ENCODE peak calls at places on chromosomes 3 and 15, in eight cellular contexts. W, I, Z, R, B, J, E and Q are unnamed samples. For H3K9me3, the result is how much of the 10 kb centered on the place peaks cover.

GRCh38 chr15:69815793-69816192 is 281.9 kb downstream of the TLE3 start:
- DNase-seq in Z (no peak), R (no peak), E (no peak), I (no peak), B (no peak), W (no peak), J (no peak), Q (no peak)

GRCh38 chr3:189457201-189457607 is 174.0 kb upstream of the TP63 start:
- DNase-seq in J (no peak), W (no peak), E (no peak), R (no peak), Z (peak), B (no peak), I (no peak), Q (no peak)

GRCh38 chr3:9056581-9056980 is 93.3 kb upstream of the RAD18 start:
- DNase-seq in B (no peak), I (no peak), J (no peak), W (no peak), Z (no peak), R (no peak), E (no peak), Q (no peak)

GRCh38 chr3:161272524-161272923 is 51.4 kb downstream of the NMD3 start:
- DNase-seq in R (no peak), B (no peak), Z (no peak), J (no peak), E (no peak), W (no peak), I (no peak), Q (no peak)

GRCh38 chr15:88911766-88912118 is 1.4 kb downstream of the MFGE8 start:
- DNase-seq in B (peak), W (peak), J (no peak), E (no peak), I (peak), Z (peak), R (no peak), Q (peak)

GRCh38 chr15:66592505-66593218 is 26.9 kb upstream of the LCTL start:
- DNase-seq in E (no peak), W (no peak), J (no peak), B (peak), Z (no peak), I (no peak), R (peak), Q (no peak)

GRCh38 chr3:10352146-10352911 is 31.4 kb upstream of the SEC13 start:
- DNase-seq in I (peak), J (no peak), Z (no peak), E (no peak), W (peak), B (peak), R (peak), Q (no peak)

GRCh38 chr3:61624300-61624699 is 62.9 kb downstream of the PTPRG start:
- DNase-seq in R (no peak), I (no peak), B (no peak), E (no peak), Z (no peak), W (no peak), J (no peak), Q (no peak)

GRCh38 chr3:16415911-16416310 is 97.6 kb downstream of the RFTN1 start:
- DNase-seq in R (no peak), J (no peak), I (no peak), Z (no peak), E (no peak), B (no peak), W (no peak), Q (no peak)

GRCh38 chr3:12187448-12188327 is 29.0 kb upstream of the TIMP4 start:
- DNase-seq in Z (no peak), R (peak), W (peak), J (no peak), B (no peak), I (peak), E (no peak), Q (no peak)

GRCh38 chr3:155978324-155978723 is 107.9 kb downstream of the GMPS start:
- DNase-seq in E (no peak), R (no peak), Z (no peak), J (no peak), W (no peak), B (no peak), I (no peak), Q (no peak)

GRCh38 chr3:21056293-21056692 is 694.7 kb downstream of the ZNF385D start:
- DNase-seq in I (no peak), Z (no peak), W (no peak), E (no peak), B (no peak), R (no peak), J (no peak), Q (no peak)

GRCh38 chr3:173221010-173221409 is 80.0 kb upstream of the SPATA16 start:
- DNase-seq in I (no peak), J (no peak), Z (no peak), B (no peak), W (no peak), E (no peak), R (no peak), Q (no peak)

GRCh38 chr3:45226206-45226915 is at the start of gene TMEM158:
- DNase-seq in R (peak), J (peak), W (peak), E (peak), B (peak), I (peak), Z (peak), Q (peak)

GRCh38 chr3:64977308-64978100 is 289.7 kb upstream of the ADAMTS9 start:
- DNase-seq in I (no peak), E (no peak), Z (no peak), J (no peak), W (peak), R (no peak), B (peak), Q (no peak)

GRCh38 chr3:126317029-126317996 is 39.9 kb downstream of the KLF15 start:
- DNase-seq in B (no peak), J (no peak), W (no peak), E (no peak), R (no peak), I (peak), Z (no peak), Q (no peak)

GRCh38 chr3:61663728-61664492 is 102.5 kb downstream of the PTPRG start:
- DNase-seq in B (peak), Z (no peak), W (peak), E (no peak), J (no peak), I (no peak), R (no peak), Q (no peak)

GRCh38 chr3:85875589-85875988 is 916.8 kb downstream of the CADM2 start:
- DNase-seq in W (no peak), I (no peak), R (no peak), J (no peak), Z (no peak), B (no peak), E (no peak), Q (no peak)

GRCh38 chr3:120167488-120167887 is 73.2 kb upstream of the GSK3B start:
- DNase-seq in J (no peak), Z (no peak), R (no peak), B (no peak), W (no peak), I (no peak), E (no peak), Q (no peak)

GRCh38 chr3:32430900-32431299 is 39.2 kb downstream of the CMTM7 start:
- DNase-seq in R (no peak), E (no peak), J (no peak), Z (no peak), I (no peak), B (no peak), W (no peak), Q (no peak)

GRCh38 chr3:69065318-69065964 is 13.3 kb upstream of the TMF1 start:
- DNase-seq in I (no peak), J (no peak), E (no peak), Z (no peak), B (no peak), W (no peak), R (no peak), Q (no peak)

GRCh38 chr15:101322016-101322695 is 27.1 kb upstream of the SNRPA1 start:
- DNase-seq in E (no peak), R (no peak), I (no peak), W (no peak), B (no peak), J (no peak), Z (no peak), Q (no peak)

GRCh38 chr3:195251336-195252065 is 19.5 kb downstream of the XXYLT1 start:
- DNase-seq in R (no peak), E (no peak), Z (peak), B (no peak), W (no peak), J (peak), I (peak), Q (no peak)

GRCh38 chr3:1294566-1294965 is 201.7 kb downstream of the CNTN6 start:
- DNase-seq in R (no peak), W (no peak), J (no peak), Z (no peak), I (no peak), E (no peak), B (no peak), Q (no peak)

GRCh38 chr3:170356596-170357175 is 829 bp upstream of the SKIL start:
- DNase-seq in Z (peak), W (peak), J (peak), I (peak), E (peak), B (peak), R (peak), Q (peak)

GRCh38 chr3:54772046-54772445 is 155.8 kb downstream of the LRTM1 start:
- DNase-seq in B (no peak), J (no peak), R (no peak), W (no peak), I (no peak), E (no peak), Z (no peak), Q (no peak)

GRCh38 chr15:77067691-77068367 is 3.1 kb downstream of the TSPAN3 start:
- DNase-seq in B (peak), W (no peak), I (no peak), J (no peak), R (no peak), E (no peak), Z (no peak), Q (no peak)

GRCh38 chr3:48128779-48129178 is 59.4 kb downstream of the CDC25A start:
- DNase-seq in B (no peak), W (no peak), I (no peak), E (no peak), Z (no peak), J (no peak), R (no peak), Q (no peak)

GRCh38 chr3:37096292-37096691 is 78.1 kb downstream of the LRRFIP2 start:
- DNase-seq in B (no peak), W (peak), E (no peak), R (no peak), Z (no peak), I (no peak), J (no peak), Q (no peak)

GRCh38 chr3:126450744-126451143 is 24.9 kb downstream of the ZXDC start:
- DNase-seq in B (no peak), E (no peak), W (no peak), Z (no peak), J (no peak), I (no peak), R (no peak), Q (no peak)

GRCh38 chr15:77606142-77607034 is 26.3 kb downstream of the LINGO1 start:
- DNase-seq in W (peak), B (no peak), E (no peak), R (no peak), Z (no peak), I (peak), J (no peak), Q (no peak)

GRCh38 chr3:100030346-100030745 is 84.0 kb downstream of the FILIP1L start:
- DNase-seq in E (no peak), Z (no peak), B (no peak), J (no peak), I (no peak), W (peak), R (no peak), Q (no peak)

GRCh38 chr3:73295511-73296257 is 234.2 kb downstream of the EBLN2 start:
- DNase-seq in J (no peak), W (no peak), I (no peak), Z (no peak), E (no peak), R (no peak), B (no peak), Q (no peak)

GRCh38 chr3:110293660-110294059 is 778.0 kb upstream of the NECTIN3 start:
- DNase-seq in B (no peak), Z (no peak), J (no peak), I (no peak), E (no peak), W (peak), R (no peak), Q (no peak)

GRCh38 chr3:44511238-44511567 is 33.7 kb upstream of the ZNF445 start:
- DNase-seq in Z (no peak), E (no peak), I (no peak), R (no peak), B (peak), W (no peak), J (no peak), Q (no peak)

GRCh38 chr15:58556541-58556940 is 124.8 kb downstream of the LIPC start:
- DNase-seq in J (no peak), B (no peak), E (no peak), Z (no peak), W (no peak), I (no peak), R (no peak), Q (no peak)

DNA sequence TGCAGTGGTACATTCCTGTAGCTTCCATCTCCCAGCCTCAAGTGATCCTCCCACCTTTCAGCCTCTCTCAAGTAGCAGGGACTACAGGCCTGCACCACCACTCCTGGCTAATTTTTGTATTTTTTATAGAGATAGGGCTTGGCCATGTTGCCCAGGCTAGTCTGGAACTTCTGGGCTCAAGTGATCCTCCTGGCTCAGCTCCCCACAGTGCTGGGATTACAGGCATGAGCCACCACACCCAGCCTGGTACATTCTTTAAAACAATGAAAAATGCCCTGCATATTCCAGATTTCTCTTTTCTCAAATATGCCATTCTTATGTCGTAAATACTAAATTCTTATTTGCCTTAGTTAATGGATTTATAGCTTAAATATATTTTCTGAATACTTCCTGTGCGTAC is 581.4 kb downstream of the MECOM start:
- DNase-seq in W (no peak), R (no peak), E (no peak), B (no peak), I (no peak), J (no peak), Z (no peak), Q (no peak)
- H3K27ac ChIP-seq in W (no peak), R (no peak), E (no peak), B (no peak), I (no peak), J (no peak), Z (no peak), Q (no peak)

DNA sequence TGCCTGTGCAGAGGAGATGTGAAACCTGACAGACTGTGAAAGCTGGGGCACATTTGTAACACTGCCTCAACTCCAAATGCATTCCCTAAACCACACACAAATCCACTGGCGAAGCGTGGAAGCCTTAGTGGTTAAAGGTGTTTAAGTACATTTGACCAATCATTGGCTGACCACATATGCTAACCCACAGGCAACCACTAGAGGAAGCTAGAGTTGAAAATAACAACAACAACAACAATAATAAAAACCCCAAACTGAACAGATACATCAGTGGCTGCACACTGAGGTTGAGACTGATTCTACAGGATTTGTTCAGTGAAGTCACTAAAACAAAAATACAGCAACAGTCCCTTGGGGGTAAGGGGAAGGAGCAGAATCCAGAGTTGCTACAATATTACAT is 129.7 kb downstream of the TJP1 start:
- DNase-seq in B (no peak), I (no peak), J (no peak), E (no peak), Z (no peak), R (no peak), W (no peak), Q (no peak)
- TF ChIP-seq CTCF in B (no peak), I (no peak), J (no peak), E (peak), Z (no peak), R (no peak), W (peak), Q (no peak)

GRCh38 chr3:177772908-177773557 is 575.8 kb upstream of the TBL1XR1 start:
- DNase-seq in J (no peak), W (no peak), B (no peak), E (no peak), Z (peak), R (no peak), I (no peak), Q (no peak)

GRCh38 chr3:177781686-177782161 is 584.4 kb upstream of the TBL1XR1 start:
- DNase-seq in I (no peak), B (no peak), J (peak), E (peak), R (peak), Z (peak), W (peak), Q (peak)

GRCh38 chr3:177778633-177779032 is 581.4 kb upstream of the TBL1XR1 start:
- DNase-seq in I (no peak), R (no peak), Z (no peak), B (no peak), E (no peak), J (no peak), W (no peak), Q (no peak)

GRCh38 chr3:177776656-177777055 is 579.4 kb upstream of the TBL1XR1 start:
- DNase-seq in Z (no peak), E (no peak), J (no peak), B (peak), R (no peak), W (peak), I (no peak), Q (no peak)

DNA sequence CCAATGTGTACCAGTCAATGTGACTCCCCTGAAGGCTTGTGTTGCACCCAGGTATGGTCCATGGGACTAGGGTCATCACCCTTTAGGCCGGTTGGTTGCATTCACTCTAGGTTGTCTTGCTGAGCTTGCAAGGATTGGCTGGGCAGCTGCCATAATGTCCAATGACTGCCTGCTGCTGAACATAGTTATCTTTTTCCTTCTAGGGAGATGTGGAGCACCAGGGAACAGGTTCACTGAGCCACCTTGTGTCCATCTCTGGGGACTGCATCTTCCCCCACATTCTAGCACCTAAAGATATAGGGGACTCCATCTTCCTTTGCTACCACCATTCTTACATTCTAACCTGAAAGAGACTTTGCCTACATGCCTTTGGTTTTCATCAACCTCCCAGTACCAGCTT is 580.4 kb upstream of the TBL1XR1 start:
- DNase-seq in E (peak), B (peak), W (peak), Z (peak), J (no peak), I (no peak), R (peak), Q (peak)
- H3K9me3 ChIP-seq in E (under half), B (under half), W (under half), Z (under half), J (under half), I (under half), R (under half), Q (under half)

GRCh38 chr3:52438104-52438376 is 6.9 kb downstream of the SEMA3G start:
- DNase-seq in J (no peak), R (no peak), E (no peak), W (no peak), Z (no peak), B (no peak), I (no peak), Q (no peak)
- H3K27ac ChIP-seq in J (no peak), R (peak), E (no peak), W (no peak), Z (no peak), B (no peak), I (no peak), Q (no peak)

GRCh38 chr3:52904552-52904951 is 7.2 kb upstream of the STIMATE start:
- DNase-seq in W (no peak), E (no peak), Z (no peak), B (no peak), J (no peak), I (no peak), R (no peak), Q (no peak)

GRCh38 chr3:52910823-52911222 is 13.5 kb upstream of the STIMATE start:
- DNase-seq in R (no peak), J (no peak), Z (no peak), I (no peak), B (no peak), W (no peak), E (no peak), Q (no peak)

GRCh38 chr3:52904000-52904399 is 6.7 kb upstream of the STIMATE start:
- DNase-seq in I (no peak), B (no peak), R (no peak), W (no peak), E (no peak), Z (no peak), J (no peak), Q (no peak)

GRCh38 chr3:52912885-52913731 is 15.8 kb upstream of the STIMATE start:
- DNase-seq in W (no peak), J (no peak), I (no peak), R (no peak), E (no peak), B (no peak), Z (no peak), Q (no peak)

DNA sequence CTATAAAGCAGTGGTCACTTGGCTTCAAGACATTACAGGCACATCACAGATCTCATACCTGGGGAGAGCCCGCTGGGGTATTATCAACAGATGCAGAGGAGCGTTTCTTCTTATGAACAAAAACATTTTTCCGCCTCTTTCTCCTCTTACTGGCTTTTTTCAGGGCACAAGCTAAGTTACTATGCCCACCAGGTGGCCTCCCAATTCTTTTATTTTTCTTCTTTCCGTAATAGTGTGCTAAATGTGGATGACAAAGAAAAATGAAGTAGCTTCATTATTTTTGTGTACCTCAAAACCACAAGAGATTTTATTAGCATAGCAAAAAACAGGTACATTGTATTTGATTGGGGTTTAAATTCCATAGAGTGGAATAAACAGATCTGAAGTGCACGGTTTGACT is 10.1 kb upstream of the STIMATE start:
- DNase-seq in B (no peak), W (no peak), E (no peak), Z (no peak), I (no peak), J (no peak), R (no peak), Q (no peak)
- TF ChIP-seq CTCF in B (no peak), W (no peak), E (no peak), Z (no peak), I (no peak), J (no peak), R (no peak), Q (no peak)

GRCh38 chr15:26632500-26632899 is 140.4 kb downstream of the GABRB3 start:
- DNase-seq in J (no peak), Z (no peak), W (no peak), E (no peak), I (no peak), B (no peak), R (no peak), Q (no peak)
- H3K9me3 ChIP-seq in J (under half), Z (under half), W (under half), E (under half), I (under half), B (under half), R (under half), Q (under half)

GRCh38 chr3:185959609-185960517 is 22.0 kb upstream of the TRA2B start:
- DNase-seq in J (no peak), E (peak), I (no peak), W (peak), R (no peak), B (no peak), Z (no peak), Q (no peak)
- H3K27ac ChIP-seq in J (no peak), E (peak), I (peak), W (peak), R (peak), B (peak), Z (no peak), Q (peak)